ENCODE peak calls at places on chromosomes 4 and X, in four cellular contexts. U is upper lobe of left lung, I is sigmoid colon, B is HepG2. L is an unnamed sample.

GRCh38 chr4:175421506-175421905 is 390.6 kb downstream of the GPM6A start:
- DNase-seq in B (peak; percentile 0), U (no peak), I (no peak), L (peak; percentile 30)

GRCh38 chrX:29435396-29435795 is 780.0 kb upstream of the MAGEB2 start:
- DNase-seq in U (no peak), B (no peak), I (no peak), L (no peak)

GRCh38 chr4:156347412-156348075 is 393.9 kb upstream of the CTSO start:
- DNase-seq in B (no peak), I (no peak), U (no peak), L (no peak)

GRCh38 chrX:151896734-151897474 is 15.8 kb upstream of the MAGEA4 start:
- DNase-seq in B (no peak), U (no peak), I (no peak), L (no peak)

GRCh38 chrX:20461576-20461975 is 194.9 kb upstream of the RPS6KA3 start:
- DNase-seq in U (no peak), I (no peak), B (no peak), L (no peak)

GRCh38 chr4:40514409-40515025 is 115.1 kb downstream of the RBM47 start:
- DNase-seq in U (peak; percentile 62), I (no peak), B (peak; percentile 51), L (no peak)

GRCh38 chr4:55079451-55080173 is 45.8 kb downstream of the KDR start:
- DNase-seq in B (no peak), U (peak; percentile 20), I (no peak), L (no peak)

GRCh38 chrX:6159468-6159867 is 69.2 kb downstream of the NLGN4X start:
- DNase-seq in U (no peak), B (no peak), I (no peak), L (no peak)

GRCh38 chrX:119521246-119521645 is 44.0 kb downstream of the STEEP1 start:
- DNase-seq in U (no peak), B (no peak), I (no peak), L (no peak)

GRCh38 chr4:118848901-118849300 is 13.0 kb upstream of the SEC24D start:
- DNase-seq in U (no peak), B (no peak), I (no peak), L (no peak)

GRCh38 chr4:48801739-48802138 is 21.7 kb upstream of the FRYL start:
- DNase-seq in I (no peak), B (no peak), U (no peak), L (no peak)

GRCh38 chrX:20205927-20206708 is 60.6 kb downstream of the RPS6KA3 start:
- DNase-seq in U (no peak), I (no peak), B (no peak), L (no peak)

GRCh38 chrX:39174761-39175417 is 373.6 kb downstream of the MID1IP1 start:
- DNase-seq in B (no peak), U (peak; percentile 26), I (no peak), L (no peak)

GRCh38 chr4:55027596-55027995 is 97.8 kb downstream of the KDR start:
- DNase-seq in U (no peak), I (no peak), B (no peak), L (no peak)

GRCh38 chrX:123263246-123263757 is 79.2 kb downstream of the GRIA3 start:
- DNase-seq in I (no peak), B (no peak), U (no peak), L (no peak)

GRCh38 chrX:9279271-9279596 is 185.6 kb upstream of the TBL1X start:
- DNase-seq in I (no peak), B (no peak), U (no peak), L (no peak)

GRCh38 chr4:34953145-34953799 is 1291.0 kb downstream of the ARAP2 start:
- DNase-seq in B (peak; percentile 58), I (peak; percentile 32), U (no peak), L (no peak)

GRCh38 chr4:11471613-11472012 is 42.9 kb upstream of the HS3ST1 start:
- DNase-seq in U (peak; percentile 34), B (no peak), I (peak; percentile 68), L (no peak)

GRCh38 chrX:101659601-101660063 is at the start of gene ARMCX2:
- DNase-seq in B (no peak), I (peak; percentile 86), U (peak; percentile 41), L (no peak)

GRCh38 chrX:46913710-46914109 is 1.5 kb downstream of the JADE3 start:
- DNase-seq in I (no peak), U (peak; percentile 29), B (peak; percentile 39), L (no peak)

GRCh38 chrX:3820170-3820569 is 106.7 kb upstream of the PRKX start:
- DNase-seq in I (no peak), B (no peak), U (no peak), L (no peak)

GRCh38 chr4:75892508-75892907 is 9.7 kb downstream of the PPEF2 start:
- DNase-seq in I (no peak), B (no peak), U (no peak), L (no peak)

GRCh38 chrX:84336646-84337045 is 148.6 kb upstream of the RPS6KA6 start:
- DNase-seq in U (no peak), I (no peak), B (no peak), L (no peak)

GRCh38 chr4:81398379-81398778 is 73.3 kb downstream of the RASGEF1B start:
- DNase-seq in U (no peak), B (no peak), I (no peak), L (no peak)

GRCh38 chr4:86302242-86302641 is 57.6 kb downstream of the MAPK10 start:
- DNase-seq in I (peak; percentile 88), U (peak; percentile 22), B (peak; percentile 3), L (no peak)

GRCh38 chr4:102477657-102478056 is 23.5 kb upstream of the NFKB1 start:
- DNase-seq in U (no peak), B (no peak), I (no peak), L (no peak)

GRCh38 chr4:15018389-15018788 is 16.1 kb downstream of the CPEB2 start:
- DNase-seq in U (no peak), B (no peak), I (no peak), L (no peak)
- H3K4me1 ChIP-seq in U (peaks cover 43% of the 10 kb centered on the region), B (no peaks in the 10 kb centered on the region), I (peaks cover 68% of the 10 kb centered on the region), L (no peaks in the 10 kb centered on the region)

GRCh38 chrX:69287025-69287540 is 121.8 kb upstream of the PJA1 start:
- DNase-seq in U (no peak), I (no peak), B (no peak), L (no peak)

GRCh38 chrX:69286546-69286906 is 121.3 kb upstream of the PJA1 start:
- DNase-seq in I (no peak), U (no peak), B (no peak), L (no peak)

GRCh38 chrX:69284491-69284890 is 119.2 kb upstream of the PJA1 start:
- DNase-seq in U (no peak), I (no peak), B (no peak), L (no peak)

GRCh38 chrX:69285401-69285871 is 120.2 kb upstream of the PJA1 start:
- DNase-seq in B (no peak), U (no peak), I (peak; percentile 88), L (no peak)

GRCh38 chrX:69285881-69286545 is 120.8 kb upstream of the PJA1 start:
- DNase-seq in B (no peak), U (peak; percentile 54), I (peak; percentile 85), L (no peak)
- TF ChIP-seq POLR2AphosphoS5 in B (no peak), U (no peak), I (no peak), L (no peak)

GRCh38 chr4:1112174-1112820 is 1.1 kb downstream of the RNF212 start:
- DNase-seq in U (no peak), B (no peak), I (no peak), L (no peak)

GRCh38 chr4:1112821-1113182 is 562 bp downstream of the RNF212 start:
- DNase-seq in B (no peak), U (no peak), I (no peak), L (no peak)

GRCh38 chr4:1111259-1111809 is 2.0 kb downstream of the RNF212 start:
- DNase-seq in U (no peak), I (no peak), B (no peak), L (no peak)

GRCh38 chr4:1115528-1116293 is 2.3 kb upstream of the RNF212 start:
- DNase-seq in I (no peak), U (peak; percentile 50), B (no peak), L (no peak)

DNA sequence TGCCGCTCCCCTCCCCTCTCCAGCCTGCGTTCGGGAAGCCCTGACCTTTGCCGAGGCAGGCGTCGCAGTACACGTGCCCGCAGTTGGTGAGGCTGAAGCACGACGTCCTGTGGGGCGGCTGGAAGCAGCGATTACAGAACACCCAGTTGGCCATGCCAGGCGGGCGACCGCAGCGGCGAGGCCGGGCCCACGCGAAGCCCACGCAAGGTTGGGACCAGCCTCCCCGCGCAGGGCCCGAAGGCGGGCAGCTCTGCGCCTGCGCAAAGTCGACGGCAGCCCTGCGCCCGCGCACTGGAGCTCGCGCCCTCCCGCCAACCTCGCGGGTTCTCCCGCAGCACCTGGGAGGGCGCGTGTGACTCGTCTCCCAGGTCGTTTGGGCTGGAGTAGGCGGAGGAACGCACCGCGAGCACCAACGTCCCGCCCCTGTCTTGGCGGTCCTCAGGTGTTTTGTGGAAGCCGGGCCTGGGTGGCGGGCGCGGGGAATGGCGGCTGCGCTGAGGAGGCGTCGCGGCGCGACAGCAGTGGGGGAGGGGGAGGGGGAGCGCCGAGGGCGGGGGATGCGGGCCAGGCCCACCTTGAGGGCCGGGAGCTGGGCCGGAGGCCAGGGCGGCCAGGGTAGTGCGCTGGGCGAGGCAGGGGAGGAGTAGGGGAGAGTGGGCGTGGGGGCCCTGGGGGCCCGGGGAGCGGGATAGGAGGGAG is at the start of gene RNF212:
- DNase-seq in U (no peak), B (no peak), I (no peak), L (no peak)
- H3K4me3 ChIP-seq in U (peak within 1 kb of the TSS; percentile 29), B (no peak within 1 kb of the TSS), I (peak within 1 kb of the TSS; percentile 49), L (no peak within 1 kb of the TSS)

DNA sequence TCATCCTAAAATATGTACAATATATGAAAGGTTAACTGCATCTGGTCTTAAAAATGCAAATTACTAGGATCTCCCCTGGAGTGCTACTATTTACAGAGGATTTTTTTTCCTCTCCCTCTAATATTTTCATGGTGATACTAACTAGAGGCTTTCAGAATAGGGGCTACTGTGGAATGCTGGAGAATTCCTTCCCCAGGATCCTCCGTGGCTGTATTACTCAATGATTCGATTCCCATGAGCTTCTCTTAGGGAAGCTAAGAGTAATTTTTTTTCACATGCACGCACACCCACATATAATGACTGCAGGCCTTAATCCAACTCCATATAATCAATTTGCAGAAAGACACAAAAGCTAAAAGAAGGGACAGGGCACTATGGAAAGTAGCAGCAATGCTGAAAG is 184.7 kb downstream of the ARHGAP6 start:
- DNase-seq in U (no peak), I (no peak), B (no peak), L (no peak)
- H3K4me1 ChIP-seq in U (no peaks in the 10 kb centered on the region), I (no peaks in the 10 kb centered on the region), B (no peaks in the 10 kb centered on the region), L (no peaks in the 10 kb centered on the region)

DNA sequence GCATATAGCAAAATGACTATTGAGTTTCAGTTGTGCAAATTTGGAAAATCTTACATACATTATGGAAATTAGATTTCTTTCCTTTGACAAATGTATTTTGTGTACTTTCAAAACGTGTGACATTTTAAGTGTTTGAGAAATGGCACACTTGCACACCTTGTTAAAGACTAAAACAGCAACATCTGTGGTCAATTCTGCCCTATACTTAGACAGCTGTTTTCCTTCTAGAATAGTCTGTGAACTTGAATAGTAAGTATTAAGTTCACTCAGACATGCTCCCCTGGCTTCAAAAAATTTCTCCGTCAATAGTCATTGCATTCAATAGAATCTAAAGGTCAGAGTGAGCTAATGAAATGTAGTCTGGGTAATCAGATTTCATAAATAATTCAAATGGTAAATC is 21.7 kb upstream of the TBC1D9 start:
- DNase-seq in I (no peak), B (no peak), U (no peak), L (no peak)
- TF ChIP-seq POLR2AphosphoS5 in I (no peak), B (no peak), U (no peak), L (no peak)

L was measured in Panc1.